ENCODE peak calls at places on chromosomes 12 and 14, in four cellular contexts. L is HT-29, Y is ELF-1, Q is brain microvascular endothelial cell. V is an unnamed sample.

GRCh38 chr12:65949986-65950385 is 125.7 kb downstream of the HMGA2 start:
- DNase-seq in Y (no peak), Q (no peak), L (no peak), V (no peak)

GRCh38 chr12:47433876-47434275 is 272.0 kb downstream of the RPAP3 start:
- DNase-seq in Q (no peak), Y (no peak), L (no peak), V (no peak)

GRCh38 chr12:88035907-88036289 is 6.7 kb upstream of the C12orf50 start:
- DNase-seq in Q (no peak), Y (no peak), L (peak), V (no peak)

GRCh38 chr14:76884853-76885276 is 58.7 kb downstream of the LRRC74A start:
- DNase-seq in Y (peak), Q (no peak), L (no peak), V (no peak)

GRCh38 chr12:109840349-109841073 is 7.3 kb upstream of the TRPV4 start:
- DNase-seq in L (peak), Y (peak), Q (no peak), V (no peak)

GRCh38 chr14:102779574-102780315 is 2.5 kb downstream of the TRAF3 start:
- DNase-seq in L (no peak), Q (no peak), Y (no peak), V (no peak)

GRCh38 chr12:104454997-104455396 is 1.8 kb upstream of the CHST11 start:
- DNase-seq in Y (no peak), L (no peak), Q (no peak), V (no peak)

GRCh38 chr12:128685903-128686475 is 137.8 kb downstream of the SLC15A4 start:
- DNase-seq in L (no peak), Y (no peak), Q (no peak), V (no peak)

GRCh38 chr14:77036484-77037337 is 8.2 kb upstream of the IRF2BPL start:
- DNase-seq in Q (no peak), Y (no peak), L (no peak), V (no peak)

GRCh38 chr12:57255916-57256315 is 4.9 kb upstream of the STAC3 start:
- DNase-seq in Y (no peak), Q (no peak), L (no peak), V (peak)

GRCh38 chr14:23112359-23113178 is 6.5 kb downstream of the CEBPE start:
- DNase-seq in Q (no peak), L (no peak), Y (no peak), V (peak)

GRCh38 chr12:115370650-115371049 is 686.7 kb upstream of the TBX3 start:
- DNase-seq in L (no peak), Q (no peak), Y (peak), V (no peak)

V was measured in activated effector memory CD4-positive, alpha-beta T cell treated with anti-CD3 and anti-CD28 coated beads, Interleukin-2, amount 50 U/mL, for 16 hours.